ENCODE peak calls at places on chromosomes 11 and 22, in nine cellular contexts. Q is EL; O is activated CD4-positive, alpha-beta T cell treated with anti-CD3 and anti-CD28 coated beads, Interleukin-2, amount 50 U/mL, for 48 hours; L is hepatocyte; E is sciatic nerve; R is substantia nigra; N is left lung; G is NCI-H1436; J is natural killer cell treated with Interleukin-12 subunit alpha and Interleukin-12 subunit beta and Interleukin-15 and Interleukin-18, amount 100 ng/mL, for 72 hours. I is an unnamed sample.
A peak's percentile ranks its signal among the peaks of the same experiment; 100 is the strongest.

GRCh38 chr11:67289226-67289650 is at the start of gene ANKRD13D:
- DNase-seq in G (no peak), O (no peak), R (peak; percentile 63), E (no peak), N (no peak), Q (no peak), L (no peak), J (no peak), I (no peak)

GRCh38 chr11:69431136-69431535 is 50.3 kb upstream of the LINC01488 start:
- DNase-seq in N (no peak), E (no peak), R (no peak), O (no peak), Q (no peak), G (no peak), J (no peak), L (no peak), I (no peak)

GRCh38 chr11:78941226-78941851 is 366.7 kb upstream of the NARS2 start:
- DNase-seq in E (no peak), Q (no peak), N (peak; percentile 64), J (no peak), L (peak; percentile 17), G (peak; percentile 17), R (no peak), O (no peak), I (no peak)

GRCh38 chr11:121351089-121351488 is 58.5 kb downstream of the SC5D start:
- DNase-seq in J (no peak), R (no peak), G (no peak), Q (no peak), O (no peak), E (no peak), L (no peak), N (no peak), I (no peak)

GRCh38 chr22:45881524-45881875 is 95.5 kb downstream of the WNT7B start:
- DNase-seq in Q (no peak), E (peak; percentile 37), N (peak; percentile 31), O (no peak), J (no peak), G (no peak), L (no peak), R (no peak), I (no peak)

GRCh38 chr11:117145393-117145761 is 1.3 kb downstream of the PAFAH1B2 start:
- DNase-seq in Q (peak; percentile 65), J (no peak), R (no peak), G (no peak), N (no peak), L (peak; percentile 19), O (peak; percentile 5), E (no peak), I (no peak)

GRCh38 chr11:129013737-129014475 is 71.2 kb upstream of the TP53AIP1 start:
- DNase-seq in O (no peak), N (no peak), Q (no peak), R (no peak), E (no peak), J (no peak), L (peak; percentile 54), G (no peak), I (no peak)

GRCh38 chr11:119483881-119484371 is 61.0 kb upstream of the THY1 start:
- DNase-seq in R (no peak), O (no peak), Q (no peak), E (no peak), G (no peak), N (peak; percentile 51), L (no peak), J (no peak), I (no peak)

GRCh38 chr11:71499125-71499524 is 27.9 kb upstream of the KRTAP5-7 start:
- DNase-seq in G (no peak), Q (no peak), R (no peak), N (no peak), J (no peak), E (peak; percentile 10), O (no peak), L (no peak), I (no peak)

GRCh38 chr11:63829823-63830489 is 9.0 kb upstream of the MARK2 start:
- DNase-seq in J (no peak), Q (peak; percentile 36), G (peak; percentile 1), R (no peak), O (no peak), L (no peak), N (peak; percentile 28), E (no peak), I (no peak)

GRCh38 chr22:50227588-50228215 is 17.1 kb downstream of the TUBGCP6 start:
- DNase-seq in E (no peak), J (no peak), O (no peak), Q (no peak), N (no peak), L (no peak), G (no peak), R (no peak), I (no peak)

GRCh38 chr11:107011977-107012376 is 6.3 kb downstream of the GUCY1A2 start:
- DNase-seq in E (no peak), J (no peak), L (no peak), R (no peak), N (no peak), O (no peak), G (no peak), Q (peak; percentile 23), I (no peak)

GRCh38 chr11:66144000-66144678 is 74.1 kb downstream of the PACS1 start:
- DNase-seq in O (no peak), E (no peak), Q (no peak), L (no peak), J (no peak), G (no peak), N (no peak), R (no peak), I (no peak)

GRCh38 chr11:24198458-24198857 is 298.4 kb upstream of the LUZP2 start:
- DNase-seq in L (peak; percentile 27), G (no peak), N (no peak), O (no peak), Q (peak; percentile 9), E (no peak), R (no peak), J (no peak), I (no peak)

GRCh38 chr11:36002196-36002595 is 58.3 kb downstream of the LDLRAD3 start:
- DNase-seq in G (no peak), Q (no peak), O (no peak), E (no peak), N (no peak), J (no peak), L (no peak), R (peak; percentile 13), I (no peak)

GRCh38 chr11:117824571-117825537 is at the start of gene FXYD2:
- DNase-seq in G (no peak), R (no peak), L (no peak), N (no peak), Q (no peak), E (peak; percentile 59), J (no peak), O (no peak), I (no peak)

GRCh38 chr11:100383357-100383865 is 303.7 kb upstream of the ARHGAP42 start:
- DNase-seq in O (no peak), L (no peak), J (no peak), E (no peak), Q (no peak), N (no peak), G (no peak), R (no peak), I (no peak)

GRCh38 chr11:119029340-119030028 is 1.2 kb downstream of the SLC37A4 start:
- DNase-seq in E (no peak), N (no peak), O (peak; percentile 44), R (no peak), L (peak; percentile 89), Q (no peak), J (no peak), G (no peak), I (peak; percentile 58)

GRCh38 chr11:446886-447285 is 3.2 kb upstream of the PTDSS2 start:
- DNase-seq in G (no peak), Q (no peak), N (peak; percentile 60), O (no peak), L (peak; percentile 22), E (no peak), R (no peak), J (no peak), I (no peak)

GRCh38 chr11:72041364-72042058 is 38.8 kb downstream of the NUMA1 start:
- DNase-seq in G (peak; percentile 55), L (peak; percentile 82), J (peak; percentile 62), R (peak; percentile 61), N (peak; percentile 85), O (peak; percentile 39), E (peak; percentile 82), Q (peak; percentile 68), I (peak; percentile 41)

GRCh38 chr22:30425616-30426394 is at the start of gene MTFP1:
- DNase-seq in L (peak; percentile 74), O (peak; percentile 57), J (peak; percentile 76), R (peak; percentile 18), N (peak; percentile 90), E (peak; percentile 74), G (peak; percentile 28), Q (peak; percentile 80), I (peak; percentile 57)

GRCh38 chr11:57460756-57461749 is 725 bp downstream of the RTN4RL2 start:
- DNase-seq in L (no peak), E (no peak), G (no peak), N (peak; percentile 84), Q (no peak), J (no peak), R (no peak), O (no peak), I (no peak)

GRCh38 chr11:72740562-72741428 is 11.4 kb downstream of the ARAP1 start:
- DNase-seq in Q (no peak), R (no peak), J (no peak), N (peak; percentile 29), G (no peak), L (no peak), E (no peak), O (no peak), I (no peak)

GRCh38 chr11:78265326-78265725 is 76.6 kb downstream of the USP35 start:
- DNase-seq in L (no peak), E (no peak), J (no peak), Q (no peak), O (no peak), R (no peak), G (no peak), N (no peak), I (no peak)

GRCh38 chr11:10876168-10876567 is 18.3 kb upstream of the ZBED5 start:
- DNase-seq in E (no peak), Q (peak; percentile 77), G (no peak), J (no peak), O (no peak), R (no peak), N (no peak), L (no peak), I (no peak)

GRCh38 chr22:17994424-17995108 is 29.8 kb downstream of the MICAL3 start:
- DNase-seq in R (no peak), E (peak; percentile 36), N (no peak), Q (no peak), G (no peak), O (no peak), L (no peak), J (no peak), I (no peak)

GRCh38 chr11:28146123-28146751 is 38.0 kb downstream of the METTL15 start:
- DNase-seq in E (no peak), G (no peak), Q (peak; percentile 92), L (peak; percentile 12), O (no peak), J (no peak), N (no peak), R (no peak), I (no peak)